ENCODE peak calls at places on chromosomes 11 and 22, in five cellular contexts. O is heart right ventricle, U is stomach, T is cardiac muscle cell, M is fibroblast of pulmonary artery. N is an unnamed sample.

GRCh38 chr11:45844822-45845573 is 2.3 kb upstream of the CRY2 start:
- DNase-seq in T (no peak), M (no peak), O (no peak), U (no peak), N (no peak)

GRCh38 chr11:58926251-58926650 is 13.0 kb upstream of the GLYATL1 start:
- DNase-seq in U (no peak), O (no peak), M (no peak), T (no peak), N (no peak)

GRCh38 chr22:33000342-33001280 is 57.6 kb downstream of the SYN3 start:
- DNase-seq in U (peak; percentile 31), M (peak; percentile 49), O (peak; percentile 47), T (peak; percentile 66), N (peak; percentile 19)

GRCh38 chr22:50014053-50014501 is 1.5 kb upstream of the IL17REL start:
- DNase-seq in O (no peak), U (no peak), M (no peak), T (no peak), N (no peak)

GRCh38 chr11:10735532-10736465 is 15.2 kb upstream of the CTR9 start:
- DNase-seq in U (peak; percentile 92), O (peak; percentile 94), M (peak; percentile 98), T (peak; percentile 99), N (peak; percentile 93)

GRCh38 chr11:5809122-5809519 is 397 bp downstream of the OR52N2 start:
- DNase-seq in T (peak; percentile 2), U (no peak), O (no peak), M (no peak), N (peak; percentile 3)

GRCh38 chr11:394034-394857 is at the start of gene PKP3:
- DNase-seq in T (peak; percentile 52), O (no peak), M (peak; percentile 36), U (peak; percentile 91), N (no peak)

GRCh38 chr11:14386895-14387480 is 28.0 kb upstream of the RRAS2 start:
- DNase-seq in T (peak; percentile 90), M (peak; percentile 89), O (peak; percentile 33), U (no peak), N (no peak)

GRCh38 chr11:110366234-110366633 is 63.5 kb upstream of the FDX1 start:
- DNase-seq in O (peak; percentile 72), M (peak; percentile 66), T (peak; percentile 58), U (peak; percentile 74), N (no peak)

GRCh38 chr22:28883657-28883916 is 215 bp downstream of the ZNRF3 start:
- DNase-seq in T (no peak), O (no peak), U (no peak), M (no peak), N (no peak)

GRCh38 chr11:72642815-72643511 is 31.3 kb downstream of the PDE2A start:
- DNase-seq in T (peak; percentile 55), O (peak; percentile 38), U (peak; percentile 56), M (peak; percentile 49), N (peak; percentile 60)

GRCh38 chr11:9615031-9615451 is 41.6 kb downstream of the WEE1 start:
- DNase-seq in T (no peak), U (no peak), O (no peak), M (no peak), N (peak; percentile 90)

GRCh38 chr11:10308208-10308954 is 3.5 kb downstream of the ADM start:
- DNase-seq in O (no peak), U (no peak), T (peak; percentile 44), M (no peak), N (no peak)

GRCh38 chr11:7299393-7299792 is 47.7 kb downstream of the SYT9 start:
- DNase-seq in T (no peak), U (no peak), O (no peak), M (no peak), N (no peak)

GRCh38 chr11:26187639-26188038 is 144.3 kb upstream of the ANO3 start:
- DNase-seq in M (peak; percentile 92), O (no peak), T (peak; percentile 87), U (no peak), N (no peak)

GRCh38 chr11:94332814-94333213 is 28.4 kb downstream of the IZUMO1R start:
- DNase-seq in T (no peak), U (no peak), O (no peak), M (no peak), N (no peak)

GRCh38 chr11:69030324-69030723 is 17.3 kb upstream of the MRGPRF start:
- DNase-seq in U (no peak), M (no peak), O (no peak), T (no peak), N (no peak)

GRCh38 chr11:100675115-100675650 is 11.9 kb upstream of the ARHGAP42 start:
- DNase-seq in M (no peak), U (no peak), T (no peak), O (no peak), N (no peak)

GRCh38 chr22:17120711-17121234 is 387 bp downstream of the TMEM121B start:
- DNase-seq in M (no peak), T (no peak), O (no peak), U (no peak), N (no peak)

GRCh38 chr11:106156290-106156937 is 79.0 kb downstream of the AASDHPPT start:
- DNase-seq in O (no peak), T (peak; percentile 93), M (peak; percentile 94), U (peak; percentile 34), N (peak; percentile 38)

GRCh38 chr11:8586805-8587204 is 7.2 kb downstream of the STK33 start:
- DNase-seq in O (no peak), U (no peak), M (no peak), T (no peak), N (no peak)

GRCh38 chr11:124759268-124760204 is 2.6 kb downstream of the ESAM start:
- DNase-seq in U (no peak), M (peak; percentile 67), O (peak; percentile 88), T (peak; percentile 68), N (no peak)

GRCh38 chr22:24134090-24134846 is 47.0 kb upstream of the SUSD2 start:
- DNase-seq in U (peak; percentile 34), M (no peak), T (no peak), O (peak; percentile 49), N (no peak)

GRCh38 chr11:72561856-72562255 is 112.4 kb downstream of the PDE2A start:
- DNase-seq in T (no peak), O (no peak), U (no peak), M (no peak), N (no peak)

GRCh38 chr11:19173004-19173689 is 28.6 kb downstream of the CSRP3 start:
- DNase-seq in T (no peak), O (peak; percentile 64), U (no peak), M (no peak), N (no peak)

GRCh38 chr11:118705111-118705741 is 25.8 kb upstream of the TREH start:
- DNase-seq in O (no peak), U (no peak), T (no peak), M (no peak), N (peak; percentile 53)

DNA sequence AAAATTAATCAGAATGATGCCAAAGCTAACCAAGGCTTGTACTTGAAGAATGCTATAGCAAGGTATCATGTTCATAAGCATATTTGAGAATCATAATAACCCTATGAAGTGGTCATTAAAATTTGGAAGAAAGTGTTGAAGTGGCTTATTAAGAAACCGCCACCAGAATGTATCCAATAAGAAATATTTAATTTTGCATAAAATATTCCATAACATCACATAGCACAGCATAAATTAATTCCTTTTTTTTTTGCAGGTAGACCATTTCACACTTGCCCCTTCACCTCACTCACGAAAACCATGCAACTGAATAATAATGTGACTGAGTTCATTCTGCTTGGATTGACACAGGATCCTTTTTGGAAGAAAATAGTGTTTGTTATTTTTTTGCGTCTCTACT is at the start of gene OR4C16:
- DNase-seq in M (no peak), O (no peak), T (no peak), U (no peak), N (no peak)
- H3K4me3 ChIP-seq in M (no peak within 1 kb of the TSS), O (no peak within 1 kb of the TSS), T (no peak within 1 kb of the TSS), U (no peak within 1 kb of the TSS), N (no peak within 1 kb of the TSS)

DNA sequence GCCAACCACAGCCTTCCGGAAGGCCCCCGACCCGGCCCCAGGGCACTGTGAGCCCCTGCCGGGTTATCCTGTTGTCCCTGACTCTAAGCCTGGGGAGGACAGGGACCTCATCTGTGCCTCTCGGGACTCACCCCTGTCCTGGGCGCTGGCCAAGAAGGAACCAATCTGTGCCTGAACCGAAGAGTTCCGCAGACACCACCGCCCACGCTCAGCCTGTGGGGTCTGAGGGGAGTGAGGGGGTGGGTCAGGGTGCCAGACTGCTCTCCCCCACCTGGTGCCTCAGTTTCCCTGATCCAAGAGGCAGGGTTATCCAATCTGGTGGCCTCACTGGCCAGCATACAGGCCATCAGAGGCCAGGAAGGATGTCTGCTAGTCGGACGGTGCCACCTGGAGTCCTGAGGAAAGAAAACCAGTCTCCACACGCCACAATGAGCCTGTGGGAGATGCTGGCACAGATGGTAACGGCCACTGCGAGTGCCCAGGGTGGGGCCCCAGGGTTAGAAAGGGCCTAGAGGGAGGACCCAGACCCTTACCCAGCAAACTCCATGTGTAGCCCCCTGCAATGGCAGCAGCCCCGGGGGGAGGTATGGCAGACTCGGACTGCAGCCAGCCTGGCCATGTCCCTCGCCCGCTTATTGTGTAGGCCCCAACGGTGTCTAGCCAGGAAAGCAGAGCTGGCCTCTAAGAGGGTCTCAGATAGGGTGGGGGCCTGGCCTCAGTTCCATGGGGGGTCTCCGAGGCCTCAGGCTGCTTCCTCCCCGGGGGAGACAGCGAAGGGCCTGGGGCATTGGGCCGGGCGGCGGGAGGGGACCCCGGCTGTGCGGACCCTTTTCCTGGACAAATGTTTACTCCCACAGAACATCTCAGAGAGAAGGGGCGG is 827 bp upstream of the TNNT3 start:
- DNase-seq in O (no peak), M (no peak), T (no peak), U (no peak), N (no peak)
- TF ChIP-seq CTCF in O (no peak), M (no peak), T (no peak), U (no peak), N (no peak)

DNA sequence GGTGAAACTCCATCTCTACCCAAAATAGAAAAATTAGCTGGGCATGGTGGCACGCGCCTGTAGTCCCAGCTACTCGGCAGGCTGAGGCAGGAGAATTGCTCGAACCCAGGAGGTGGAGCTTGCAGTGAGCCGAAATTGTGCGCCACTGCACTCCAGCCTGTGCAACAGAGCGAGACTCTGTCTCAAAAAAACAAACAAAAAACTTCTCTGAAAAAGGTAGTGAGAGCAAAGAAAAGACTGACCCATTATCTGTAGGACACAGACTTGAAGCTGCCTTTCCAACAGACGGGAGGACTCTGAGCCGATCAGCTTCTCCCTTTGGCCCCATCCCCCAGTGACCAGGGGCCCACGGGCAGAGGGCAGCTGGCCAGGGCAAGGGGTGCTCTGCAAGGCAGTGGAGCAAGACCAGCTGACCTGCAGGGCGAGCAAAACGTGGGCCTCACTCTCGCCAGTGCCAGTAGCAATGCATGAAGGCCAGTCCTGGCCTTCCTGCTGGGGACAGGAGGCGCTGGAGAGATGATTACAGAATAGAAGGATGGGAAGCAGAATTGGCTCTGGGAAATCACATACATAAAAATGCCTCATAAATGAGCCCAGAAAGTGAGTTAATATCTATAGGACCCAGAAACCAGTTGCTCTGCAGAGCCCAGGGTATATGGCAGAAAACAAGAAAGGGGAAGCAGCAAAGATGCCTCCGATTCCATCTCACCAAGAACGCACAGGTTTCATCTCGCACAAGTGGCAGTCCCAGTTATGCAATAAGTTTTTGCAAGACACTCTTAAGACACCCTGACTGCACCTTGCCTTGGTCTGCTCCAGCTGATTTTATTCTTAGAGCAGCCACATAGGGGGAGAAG is 2.8 kb downstream of the EHD1 start:
- DNase-seq in M (no peak), O (no peak), T (no peak), U (no peak), N (peak; percentile 51)
- H3K4me3 ChIP-seq in M (peak overlapping the region; percentile 93), O (peak overlapping the region; percentile 84), T (no peak overlapping the region), U (peak overlapping the region; percentile 98), N (peak overlapping the region; percentile 86)

DNA sequence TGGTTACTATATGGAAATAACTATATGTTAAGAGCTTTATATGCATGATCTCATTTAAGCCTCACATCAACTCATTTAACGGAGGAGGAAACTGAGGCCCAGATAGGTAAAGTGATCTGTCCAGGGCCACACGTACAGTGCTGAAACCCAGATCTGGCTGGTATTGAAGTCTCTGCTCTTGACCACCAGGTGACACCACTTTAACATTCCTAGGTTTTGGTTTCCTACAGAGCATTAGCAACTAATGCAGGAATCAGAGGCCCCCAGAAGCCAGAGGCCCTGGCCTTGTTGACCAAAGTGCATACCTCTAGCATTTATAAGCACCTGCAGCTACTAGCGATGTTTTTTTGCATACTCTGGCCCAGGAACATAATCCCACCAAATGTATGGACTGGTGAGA is 12.9 kb upstream of the LIMK2 start:
- DNase-seq in M (peak; percentile 6), T (no peak), U (no peak), O (no peak), N (no peak)
- TF ChIP-seq CTCF in M (no peak), T (no peak), U (no peak), O (peak; percentile 30), N (no peak)

N was measured in GM12865.